ENCODE peak calls at places on chromosomes 7 and 10, in ten cellular contexts. H is colonic mucosa, M is A549, F is BE2C, B is gastrocnemius medialis, O is cardiac muscle cell, C is fibroblast of lung, Q is lower lobe of right lung, S is fibroblast of the aortic adventitia, G is astrocyte. I is an unnamed sample.

GRCh38 chr10:123549761-123550454 is 116.2 kb upstream of the GPR26 start:
- DNase-seq in F (no peak), H (no peak), C (no peak), Q (no peak), G (no peak), S (no peak), M (no peak), B (no peak), O (no peak), I (no peak)

GRCh38 chr10:52453501-52453900 is 139.4 kb downstream of the DKK1 start:
- DNase-seq in H (no peak), F (no peak), M (no peak), O (no peak), C (no peak), G (no peak), B (no peak), S (no peak), Q (no peak), I (no peak)

GRCh38 chr10:97079454-97079853 is 106.3 kb downstream of the SLIT1 start:
- DNase-seq in M (no peak), C (no peak), O (no peak), S (no peak), H (no peak), B (no peak), F (no peak), Q (no peak), G (no peak), I (no peak)

GRCh38 chr10:98274562-98274961 is 6.6 kb upstream of the LOXL4 start:
- DNase-seq in O (no peak), B (no peak), H (no peak), M (no peak), F (no peak), G (no peak), C (no peak), S (no peak), Q (no peak), I (no peak)

GRCh38 chr7:7834761-7835160 is 116.4 kb upstream of the RPA3 start:
- DNase-seq in S (no peak), O (no peak), F (no peak), M (no peak), G (no peak), C (no peak), B (no peak), H (no peak), Q (no peak), I (no peak)

GRCh38 chr10:66828957-66829356 is 96.9 kb upstream of the LRRTM3 start:
- DNase-seq in F (no peak), B (no peak), M (no peak), G (peak), S (peak), Q (no peak), H (no peak), C (peak), O (no peak), I (no peak)

GRCh38 chr7:102468416-102469350 is 3.9 kb downstream of the LRWD1 start:
- DNase-seq in Q (no peak), S (no peak), F (peak), H (no peak), C (no peak), O (no peak), B (peak), G (no peak), M (no peak), I (no peak)

GRCh38 chr10:266974-267425 is 131.7 kb downstream of the ZMYND11 start:
- DNase-seq in C (peak), Q (no peak), B (no peak), F (peak), H (no peak), O (peak), S (peak), M (peak), G (peak), I (peak)

GRCh38 chr10:30828680-30829079 is 199.1 kb upstream of the LYZL2 start:
- DNase-seq in C (peak), Q (no peak), M (no peak), F (no peak), O (peak), B (no peak), S (peak), H (no peak), G (peak), I (no peak)

GRCh38 chr10:101062231-101063161 is 707 bp downstream of the KAZALD1 start:
- DNase-seq in F (peak), H (peak), S (no peak), O (peak), C (peak), B (peak), M (peak), Q (peak), G (no peak), I (peak)

GRCh38 chr10:128938488-128938887 is 528.6 kb upstream of the MGMT start:
- DNase-seq in B (no peak), M (no peak), S (no peak), O (no peak), H (no peak), G (no peak), Q (no peak), F (no peak), C (no peak), I (no peak)

GRCh38 chr7:42227523-42227922 is 9.5 kb downstream of the GLI3 start:
- DNase-seq in B (no peak), Q (no peak), G (no peak), S (no peak), C (no peak), M (no peak), H (no peak), F (no peak), O (no peak), I (no peak)

GRCh38 chr10:60810437-60811182 is 32.3 kb downstream of the CDK1 start:
- DNase-seq in S (peak), M (peak), O (peak), Q (no peak), H (no peak), G (peak), B (peak), F (no peak), C (peak), I (peak)

GRCh38 chr10:76185476-76186255 is 754.2 kb downstream of the LRMDA start:
- DNase-seq in B (no peak), F (no peak), G (no peak), S (no peak), H (no peak), M (no peak), Q (no peak), C (no peak), O (no peak), I (peak)

GRCh38 chr7:144786522-144786921 is 49.3 kb downstream of the TPK1 start:
- DNase-seq in B (no peak), S (no peak), C (no peak), H (no peak), O (no peak), F (no peak), M (no peak), Q (no peak), G (no peak), I (no peak)

GRCh38 chr10:92290076-92290836 is 622 bp downstream of the CPEB3 start:
- DNase-seq in H (peak), G (peak), F (no peak), M (peak), S (peak), Q (no peak), O (peak), C (peak), B (peak), I (peak)

GRCh38 chr7:27066148-27066547 is 29.7 kb downstream of the HOXA1 start:
- DNase-seq in G (peak), M (no peak), H (no peak), S (peak), B (no peak), C (peak), F (no peak), O (no peak), Q (no peak), I (peak)

GRCh38 chr7:127652333-127653248 is 597 bp downstream of the SND1 start:
- DNase-seq in H (no peak), F (no peak), G (peak), C (peak), M (peak), S (peak), Q (no peak), O (peak), B (no peak), I (peak)

GRCh38 chr10:79045566-79046175 is 23.1 kb upstream of the ZMIZ1 start:
- DNase-seq in H (no peak), Q (peak), G (no peak), S (no peak), B (no peak), C (no peak), O (no peak), M (no peak), F (no peak), I (no peak)

GRCh38 chr10:122152544-122152943 is 118.6 kb upstream of the BTBD16 start:
- DNase-seq in B (peak), H (no peak), Q (no peak), M (no peak), C (peak), F (no peak), S (peak), O (peak), G (peak), I (peak)

GRCh38 chr7:104814671-104815400 is 199.2 kb upstream of the KMT2E start:
- DNase-seq in M (no peak), H (no peak), B (no peak), O (no peak), C (no peak), S (no peak), G (no peak), Q (no peak), F (no peak), I (no peak)

GRCh38 chr10:92756233-92757065 is 66.7 kb downstream of the HHEX start:
- DNase-seq in Q (no peak), S (peak), G (no peak), F (no peak), M (peak), H (no peak), C (no peak), B (no peak), O (peak), I (no peak)

GRCh38 chr7:8178353-8178752 is 83.6 kb downstream of the ICA1 start:
- DNase-seq in Q (no peak), O (no peak), C (no peak), G (no peak), S (no peak), H (no peak), F (no peak), B (no peak), M (no peak), I (no peak)

GRCh38 chr10:77186936-77187335 is 450.7 kb downstream of the KCNMA1 start:
- DNase-seq in O (no peak), B (no peak), H (no peak), C (peak), G (peak), S (no peak), F (no peak), Q (no peak), M (no peak), I (peak)

GRCh38 chr7:98711945-98712344 is 94.9 kb downstream of the NPTX2 start:
- DNase-seq in H (no peak), B (no peak), Q (no peak), M (no peak), C (no peak), G (no peak), F (no peak), S (no peak), O (no peak), I (no peak)

GRCh38 chr10:74542077-74542476 is 284.3 kb upstream of the KAT6B start:
- DNase-seq in G (peak), M (peak), C (peak), O (peak), Q (no peak), H (no peak), F (no peak), S (peak), B (peak), I (peak)

GRCh38 chr10:131703941-131704340 is 196.9 kb upstream of the PPP2R2D start:
- DNase-seq in O (no peak), H (no peak), G (no peak), M (no peak), Q (no peak), F (no peak), S (no peak), C (no peak), B (no peak), I (no peak)

GRCh38 chr7:68671046-68671445 is 927.2 kb upstream of the AUTS2 start:
- DNase-seq in B (no peak), H (no peak), F (no peak), O (peak), M (no peak), C (no peak), G (no peak), S (no peak), Q (no peak), I (peak)

GRCh38 chr7:131538791-131539179 is 17.6 kb downstream of the PODXL start:
- DNase-seq in F (no peak), O (no peak), S (no peak), H (no peak), M (no peak), G (no peak), B (peak), C (no peak), Q (no peak), I (peak)

GRCh38 chr10:102894491-102895213 is 23.4 kb upstream of the CNNM2 start:
- DNase-seq in Q (no peak), S (no peak), F (no peak), O (no peak), M (no peak), G (no peak), H (no peak), C (no peak), B (no peak), I (no peak)

GRCh38 chr7:157299317-157299612 is 37.5 kb upstream of the DNAJB6 start:
- DNase-seq in S (no peak), B (no peak), Q (no peak), G (no peak), H (no peak), F (no peak), O (no peak), M (no peak), C (no peak), I (no peak)

GRCh38 chr7:157300406-157300770 is 36.4 kb upstream of the DNAJB6 start:
- DNase-seq in S (no peak), F (no peak), Q (no peak), M (no peak), B (no peak), G (no peak), C (no peak), O (no peak), H (no peak), I (no peak)

GRCh38 chr7:157302314-157302711 is 34.5 kb upstream of the DNAJB6 start:
- DNase-seq in F (no peak), H (peak), B (peak), C (peak), Q (peak), M (peak), G (peak), S (no peak), O (no peak), I (peak)

GRCh38 chr7:157297071-157297638 is 39.6 kb upstream of the DNAJB6 start:
- DNase-seq in M (no peak), F (no peak), Q (no peak), C (no peak), O (no peak), G (no peak), B (no peak), H (no peak), S (no peak), I (no peak)

DNA sequence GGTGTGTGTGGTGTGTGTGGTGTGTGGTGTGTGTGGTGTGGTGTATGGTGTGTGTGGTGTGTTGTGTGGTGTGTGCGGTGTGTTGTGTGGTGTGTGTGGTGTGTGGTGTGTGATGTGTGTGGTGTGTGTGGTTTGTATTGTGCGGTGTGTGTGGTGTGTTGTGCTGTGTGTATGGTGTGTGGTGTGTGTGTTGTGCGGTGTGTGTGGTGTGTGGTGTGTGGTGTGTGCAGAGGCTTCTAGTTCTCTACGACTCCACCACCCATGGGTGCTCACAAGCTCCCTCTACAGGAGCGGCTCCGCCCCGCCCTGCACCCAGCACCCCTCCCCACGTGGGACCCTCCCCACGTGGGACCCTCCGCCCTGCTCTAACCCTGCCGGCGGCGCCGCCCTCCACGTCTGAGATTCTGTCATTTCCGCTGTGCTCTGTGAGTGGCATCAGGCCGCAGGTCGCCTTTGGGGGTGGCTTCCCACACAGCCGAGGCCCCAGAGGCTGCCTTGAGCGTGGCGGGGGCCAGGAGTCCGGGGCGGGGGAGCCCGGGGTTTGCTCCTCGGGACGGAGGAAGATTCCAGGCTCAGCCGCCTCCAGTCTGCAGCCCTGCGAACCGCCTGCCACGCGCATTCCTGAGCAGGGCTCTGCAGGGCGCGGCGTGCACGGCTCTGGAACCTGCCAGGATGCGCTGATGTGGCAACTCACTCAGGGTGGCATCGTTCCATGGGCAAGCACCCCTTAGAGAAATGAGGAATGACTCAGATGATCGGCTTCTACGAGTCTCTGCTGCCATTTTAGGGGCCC is 37.0 kb upstream of the DNAJB6 start:
- DNase-seq in G (no peak), O (peak), M (peak), C (peak), H (no peak), B (no peak), F (no peak), S (peak), Q (no peak), I (peak)
- TF ChIP-seq CTCF in G (no peak), O (peak), M (peak), C (no peak), H (no peak), B (no peak), F (no peak), S (no peak), Q (no peak), I (peak)

GRCh38 chr7:116840256-116840655 is 22.1 kb upstream of the CAPZA2 start:
- DNase-seq in G (no peak), M (no peak), O (no peak), B (no peak), S (no peak), H (no peak), C (no peak), F (no peak), Q (no peak), I (no peak)

GRCh38 chr7:116843373-116843772 is 19.0 kb upstream of the CAPZA2 start:
- DNase-seq in Q (peak), F (no peak), C (no peak), G (no peak), H (no peak), S (no peak), B (no peak), O (no peak), M (no peak), I (no peak)
- H3K4me3 ChIP-seq in Q (peak), F (no peak), C (no peak), G (no peak), H (no peak), S (no peak), B (no peak), O (no peak), M (no peak), I (no peak)

GRCh38 chr7:73736885-73737284 is 1.7 kb downstream of the ABHD11 start:
- DNase-seq in C (no peak), B (no peak), M (no peak), H (no peak), O (no peak), S (no peak), Q (no peak), G (no peak), F (no peak), I (no peak)

GRCh38 chr7:73737491-73738219 is 947 bp downstream of the ABHD11 start:
- DNase-seq in B (no peak), G (no peak), M (no peak), Q (peak), C (no peak), O (no peak), F (no peak), H (no peak), S (no peak), I (no peak)

GRCh38 chr7:73735526-73735905 is 3.1 kb downstream of the ABHD11 start:
- DNase-seq in F (no peak), H (no peak), O (no peak), M (no peak), G (no peak), Q (no peak), C (no peak), S (no peak), B (no peak), I (no peak)

GRCh38 chr7:73732397-73732796 is 6.2 kb downstream of the ABHD11 start:
- DNase-seq in C (no peak), S (no peak), B (no peak), Q (no peak), H (no peak), M (no peak), O (no peak), F (no peak), G (no peak), I (no peak)

DNA sequence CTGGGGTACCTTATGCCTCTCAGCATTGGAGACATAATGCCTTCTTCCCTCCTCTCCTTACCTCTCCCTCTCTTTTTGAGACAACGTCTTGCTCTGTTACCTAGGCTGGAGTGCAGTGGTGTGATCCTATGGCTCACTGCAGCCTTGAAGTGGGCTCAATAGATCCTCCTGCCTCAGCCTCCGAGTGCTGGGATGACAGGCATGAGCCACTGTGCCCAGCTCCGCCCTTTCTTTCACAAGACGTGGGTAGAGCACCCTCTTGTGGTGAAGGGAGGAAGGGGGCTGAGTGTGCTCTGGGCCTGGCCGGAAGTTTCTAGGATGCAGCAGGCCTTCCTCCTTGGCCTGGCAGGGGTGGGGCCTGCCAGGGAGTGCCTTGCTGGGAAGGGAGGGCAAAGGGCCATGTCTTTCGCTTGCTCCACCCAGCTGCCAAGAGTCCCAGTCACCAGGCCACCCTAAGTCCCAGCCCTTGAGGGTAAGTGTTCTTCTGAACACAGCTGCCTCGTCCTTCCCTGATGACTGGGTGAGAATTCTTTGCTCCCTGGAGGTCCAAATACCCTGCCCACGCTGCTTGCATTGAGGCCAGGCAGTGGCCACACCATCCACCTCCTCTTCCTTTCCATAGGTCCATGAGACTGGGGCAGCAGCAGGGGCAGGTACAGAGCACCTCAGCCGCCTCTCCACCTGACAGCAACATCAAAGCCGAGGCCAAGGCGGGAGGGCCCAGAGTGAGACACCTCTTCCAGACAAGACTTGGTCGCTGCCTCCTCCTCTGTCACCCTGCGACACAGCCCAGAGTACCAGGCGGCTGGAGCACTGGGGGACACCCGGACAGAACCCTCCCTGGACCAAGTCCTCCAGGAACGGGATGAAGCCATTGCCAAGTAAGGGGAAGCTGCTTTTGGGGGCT is 3.7 kb downstream of the ABHD11 start:
- DNase-seq in H (peak), F (peak), B (peak), Q (peak), O (peak), S (peak), M (peak), C (peak), G (peak), I (peak)
- TF ChIP-seq CTCF in H (peak), F (peak), B (peak), Q (peak), O (peak), S (peak), M (peak), C (peak), G (peak), I (peak)

GRCh38 chr10:13490503-13490902 is 38.3 kb downstream of the BEND7 start:
- DNase-seq in O (no peak), S (no peak), Q (no peak), M (no peak), G (no peak), F (no peak), H (no peak), C (no peak), B (no peak), I (no peak)

GRCh38 chr10:13496164-13496563 is 32.6 kb downstream of the BEND7 start:
- DNase-seq in F (no peak), C (no peak), G (no peak), B (no peak), S (no peak), Q (no peak), O (no peak), M (no peak), H (no peak), I (no peak)

GRCh38 chr10:13491747-13492360 is 37.0 kb downstream of the BEND7 start:
- DNase-seq in O (no peak), F (no peak), H (no peak), Q (no peak), G (no peak), C (no peak), S (no peak), M (no peak), B (no peak), I (no peak)

GRCh38 chr10:13489035-13489434 is 39.8 kb downstream of the BEND7 start:
- DNase-seq in S (no peak), H (no peak), F (no peak), Q (no peak), B (no peak), G (no peak), O (no peak), M (no peak), C (no peak), I (no peak)

GRCh38 chr10:13492493-13493180 is 36.2 kb downstream of the BEND7 start:
- DNase-seq in C (no peak), Q (no peak), B (no peak), O (no peak), G (no peak), F (no peak), H (no peak), M (no peak), S (no peak), I (no peak)
- H3K4me3 ChIP-seq in C (no peak), Q (peak), B (no peak), O (no peak), G (no peak), F (no peak), H (peak), M (no peak), S (no peak), I (no peak)

GRCh38 chr7:22855049-22855392 is 32.4 kb upstream of the TOMM7 start:
- DNase-seq in F (no peak), Q (no peak), M (no peak), B (no peak), G (no peak), S (no peak), C (no peak), O (no peak), H (no peak), I (no peak)
- TF ChIP-seq CTCF in F (no peak), Q (no peak), M (no peak), B (no peak), G (no peak), S (peak), C (no peak), O (no peak), H (no peak), I (no peak)